ENCODE peak calls at places on chromosomes 6 and 20, in five cellular contexts. P is fibroblast of lung, R is heart left ventricle, Z is progenitor cell of endocrine pancreas, Y is OCI-LY7. T is an unnamed sample.
A peak's percentile ranks its signal among the peaks of the same experiment; 100 is the strongest.

GRCh38 chr20:63536997-63537524 is at the start of gene PTK6:
- DNase-seq in P (no peak), R (peak; percentile 67), Z (no peak), Y (peak; percentile 45), T (no peak)

GRCh38 chr6:99589290-99589672 is 17.4 kb upstream of the PRDM13 start:
- DNase-seq in P (peak; percentile 16), R (no peak), Z (no peak), Y (no peak), T (peak; percentile 18)

GRCh38 chr20:24775966-24776365 is 173.1 kb upstream of the CST7 start:
- DNase-seq in P (no peak), R (no peak), Z (no peak), Y (no peak), T (no peak)

GRCh38 chr6:128124713-128125112 is 223.9 kb upstream of the THEMIS start:
- DNase-seq in P (peak; percentile 43), R (no peak), Z (no peak), Y (no peak), T (peak; percentile 43)

GRCh38 chr6:46642928-46643751 is 9.5 kb downstream of the CYP39A1 start:
- DNase-seq in P (no peak), R (no peak), Z (no peak), Y (peak; percentile 66), T (no peak)

GRCh38 chr6:168598251-168599117 is 157.5 kb downstream of the SMOC2 start:
- DNase-seq in P (no peak), R (no peak), Z (no peak), Y (no peak), T (no peak)

GRCh38 chr6:33897193-33897479 is 93.3 kb upstream of the MLN start:
- DNase-seq in P (no peak), R (no peak), Z (no peak), Y (no peak), T (no peak)

GRCh38 chr6:13762648-13763441 is 51.2 kb upstream of the RANBP9 start:
- DNase-seq in P (peak; percentile 94), R (no peak), Z (no peak), Y (peak; percentile 29), T (no peak)

GRCh38 chr6:28589952-28590340 is 64.3 kb downstream of the GPX5 start:
- DNase-seq in P (peak; percentile 2), R (peak; percentile 24), Z (no peak), Y (no peak), T (no peak)

GRCh38 chr6:163706688-163707087 is 292.2 kb downstream of the QKI start:
- DNase-seq in P (peak; percentile 18), R (no peak), Z (no peak), Y (no peak), T (no peak)

GRCh38 chr6:104431096-104431495 is 428.6 kb downstream of the HACE1 start:
- DNase-seq in P (no peak), R (no peak), Z (no peak), Y (peak; percentile 51), T (no peak)

GRCh38 chr6:35581633-35582032 is 68.9 kb upstream of the TULP1 start:
- DNase-seq in P (peak; percentile 63), R (no peak), Z (no peak), Y (peak; percentile 11), T (no peak)

GRCh38 chr6:170205534-170206316 is 85.2 kb downstream of the DLL1 start:
- DNase-seq in P (no peak), R (no peak), Z (no peak), Y (no peak), T (no peak)

GRCh38 chr20:39935921-39936320 is 753.1 kb downstream of the MAFB start:
- DNase-seq in P (no peak), R (no peak), Z (no peak), Y (no peak), T (no peak)

GRCh38 chr6:110518281-110518623 is 41.8 kb upstream of the SLC22A16 start:
- DNase-seq in P (no peak), R (no peak), Z (no peak), Y (no peak), T (no peak)

GRCh38 chr6:137740967-137741761 is 125.9 kb upstream of the TNFAIP3 start:
- DNase-seq in P (no peak), R (no peak), Z (no peak), Y (no peak), T (no peak)

GRCh38 chr20:47095690-47096089 is 201.0 kb downstream of the EYA2 start:
- DNase-seq in P (no peak), R (no peak), Z (no peak), Y (no peak), T (no peak)

GRCh38 chr20:41340327-41341055 is at the start of gene LPIN3:
- DNase-seq in P (peak; percentile 58), R (peak; percentile 93), Z (peak; percentile 85), Y (peak; percentile 55), T (peak; percentile 99)

GRCh38 chr6:4212588-4212987 is 77.2 kb upstream of the ECI2 start:
- DNase-seq in P (no peak), R (no peak), Z (no peak), Y (no peak), T (no peak)

GRCh38 chr20:40695214-40695613 is 6.2 kb upstream of the MAFB start:
- DNase-seq in P (no peak), R (no peak), Z (no peak), Y (no peak), T (no peak)

GRCh38 chr6:21885532-21886089 is 292.1 kb downstream of the SOX4 start:
- DNase-seq in P (peak; percentile 97), R (peak; percentile 64), Z (peak; percentile 19), Y (no peak), T (no peak)

GRCh38 chr20:40983898-40984297 is 44.7 kb upstream of the TOP1 start:
- DNase-seq in P (no peak), R (no peak), Z (no peak), Y (no peak), T (no peak)

GRCh38 chr6:33428219-33428890 is 8.5 kb downstream of the SYNGAP1 start:
- DNase-seq in P (no peak), R (peak; percentile 38), Z (no peak), Y (peak; percentile 70), T (peak; percentile 74)

GRCh38 chr6:28537509-28538140 is 11.9 kb downstream of the GPX5 start:
- DNase-seq in P (peak; percentile 31), R (no peak), Z (no peak), Y (no peak), T (no peak)

GRCh38 chr6:132161283-132161682 is 210.1 kb upstream of the CCN2 start:
- DNase-seq in P (peak; percentile 60), R (no peak), Z (no peak), Y (no peak), T (no peak)

GRCh38 chr6:159723259-159723658 is 4.0 kb upstream of the WTAP start:
- DNase-seq in P (no peak), R (no peak), Z (no peak), Y (no peak), T (no peak)

GRCh38 chr6:114638346-114638745 is 295.5 kb upstream of the HS3ST5 start:
- DNase-seq in P (peak; percentile 12), R (no peak), Z (no peak), Y (no peak), T (no peak)
- TF ChIP-seq CTCF in P (no peak), R (no peak), Z (no peak), Y (no peak), T (no peak)

GRCh38 chr6:72216222-72217106 is 330.1 kb downstream of the RIMS1 start:
- DNase-seq in P (no peak), R (no peak), Z (no peak), Y (no peak), T (peak; percentile 64)

GRCh38 chr6:72217626-72218025 is 331.3 kb downstream of the RIMS1 start:
- DNase-seq in P (no peak), R (no peak), Z (no peak), Y (no peak), T (no peak)

GRCh38 chr6:72212686-72213085 is 326.3 kb downstream of the RIMS1 start:
- DNase-seq in P (no peak), R (no peak), Z (no peak), Y (no peak), T (no peak)

GRCh38 chr6:72219536-72219935 is 333.2 kb downstream of the RIMS1 start:
- DNase-seq in P (peak; percentile 3), R (no peak), Z (no peak), Y (no peak), T (no peak)

DNA sequence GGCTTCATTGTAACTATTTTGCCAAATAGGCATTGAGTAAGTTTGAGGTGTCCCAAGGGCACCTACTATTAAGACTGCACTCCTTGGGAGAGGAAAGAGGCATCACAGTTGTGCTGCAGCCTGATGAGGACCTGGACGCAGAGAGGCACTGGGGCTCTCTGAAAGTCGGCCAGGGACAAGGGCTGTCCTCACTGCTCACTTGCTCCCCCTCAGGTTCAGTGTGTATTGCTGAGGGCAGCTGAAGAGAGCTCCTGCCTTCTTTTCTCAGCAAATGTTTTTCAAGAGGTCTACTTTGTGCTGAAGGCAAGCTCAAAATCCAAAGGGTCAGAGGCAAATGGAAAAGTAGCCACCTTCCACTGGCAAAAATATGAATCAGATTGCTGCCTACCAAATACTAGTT is 331.8 kb downstream of the RIMS1 start:
- DNase-seq in P (peak; percentile 15), R (no peak), Z (peak; percentile 32), Y (peak; percentile 3), T (peak; percentile 40)
- TF ChIP-seq CTCF in P (peak; percentile 69), R (no peak), Z (peak; percentile 67), Y (peak; percentile 23), T (peak; percentile 67)

DNA sequence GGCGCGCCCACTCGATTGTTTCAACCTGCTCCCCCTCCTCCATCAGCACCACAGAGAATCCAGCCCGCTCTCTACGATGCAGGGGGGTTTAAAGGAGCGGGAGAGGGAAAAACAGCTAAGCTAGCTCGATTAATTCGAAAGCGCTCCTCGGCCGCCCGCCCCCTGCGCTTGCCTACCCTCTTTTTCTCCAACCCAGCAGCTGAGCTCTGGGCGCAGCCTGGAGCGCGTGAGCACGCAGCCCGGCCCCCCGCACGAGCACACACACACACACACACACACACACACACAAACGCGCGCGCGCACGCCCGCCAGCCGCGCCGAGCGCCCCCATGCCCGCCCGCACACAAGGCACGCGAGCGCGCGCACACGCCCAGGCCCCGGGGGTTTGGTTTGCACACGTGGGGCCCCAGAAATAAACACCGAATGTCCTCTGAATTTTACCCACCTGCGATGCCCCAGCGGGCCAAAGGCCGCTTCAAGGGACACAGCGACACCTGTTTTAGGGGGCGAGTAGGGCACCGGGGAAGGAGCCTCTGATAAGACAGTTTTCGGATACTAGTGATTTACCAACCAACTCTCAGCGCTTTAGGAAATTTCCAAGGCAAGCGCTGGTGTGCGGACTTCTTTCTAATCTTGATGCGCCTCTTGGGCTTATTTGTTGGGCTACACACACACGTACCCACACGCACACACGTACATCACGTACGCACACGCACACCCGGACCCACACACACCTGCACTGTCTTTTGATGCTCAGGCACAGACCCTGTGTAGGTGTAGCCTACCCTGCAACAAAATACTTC is 787 bp upstream of the NRN1 start:
- DNase-seq in P (no peak), R (no peak), Z (no peak), Y (peak; percentile 89), T (peak; percentile 47)
- TF ChIP-seq CTCF in P (no peak), R (peak; percentile 35), Z (peak; percentile 56), Y (peak; percentile 80), T (peak; percentile 36)

GRCh38 chr6:39980839-39981580 is 46.7 kb upstream of the MOCS1 start:
- DNase-seq in P (peak; percentile 31), R (no peak), Z (peak; percentile 12), Y (peak; percentile 34), T (no peak)
- TF ChIP-seq CTCF in P (peak; percentile 51), R (peak; percentile 59), Z (peak; percentile 65), Y (peak; percentile 67), T (peak; percentile 52)